ENCODE peak calls at places on chromosomes 2 and 18, in four cellular contexts. One of them, this sample, is unnamed.

GRCh38 chr2:68714866-68715265 is 19.7 kb upstream of the ARHGAP25 start:
- DNase-seq in IMR-90: no peak
- DNase-seq in mesenchymal stem cell: no peak
- DNase-seq in mesendoderm: no peak
- DNase-seq in this sample: no peak

GRCh38 chr2:59885536-59885935 is 667.9 kb downstream of the BCL11A start:
- DNase-seq in IMR-90: no peak
- DNase-seq in mesenchymal stem cell: no peak
- DNase-seq in mesendoderm: peak
- DNase-seq in this sample: no peak

GRCh38 chr2:97712693-97713295 is 582 bp upstream of the ZAP70 start:
- DNase-seq in IMR-90: no peak
- DNase-seq in mesenchymal stem cell: no peak
- DNase-seq in mesendoderm: no peak
- DNase-seq in this sample: no peak

GRCh38 chr18:70234667-70235459 is 29.4 kb upstream of the RTTN start:
- DNase-seq in IMR-90: peak
- DNase-seq in mesenchymal stem cell: peak
- DNase-seq in mesendoderm: peak
- DNase-seq in this sample: no peak

GRCh38 chr2:76667764-76668163 is 854.4 kb downstream of the LRRTM4 start:
- DNase-seq in IMR-90: no peak
- DNase-seq in mesenchymal stem cell: peak
- DNase-seq in mesendoderm: no peak
- DNase-seq in this sample: no peak

GRCh38 chr2:230723363-230723762 is 10.7 kb downstream of the CAB39 start:
- DNase-seq in IMR-90: no peak
- DNase-seq in mesenchymal stem cell: no peak
- DNase-seq in mesendoderm: peak
- DNase-seq in this sample: no peak

GRCh38 chr2:168246483-168247340 is 683 bp downstream of the STK39 start:
- DNase-seq in IMR-90: peak
- DNase-seq in mesenchymal stem cell: peak
- DNase-seq in mesendoderm: peak
- DNase-seq in this sample: peak

GRCh38 chr18:11995445-11996189 is 14.3 kb downstream of the IMPA2 start:
- DNase-seq in IMR-90: peak
- DNase-seq in mesenchymal stem cell: peak
- DNase-seq in mesendoderm: peak
- DNase-seq in this sample: peak

GRCh38 chr2:238439093-238439849 is 12.5 kb downstream of the ASB1 start:
- DNase-seq in IMR-90: peak
- DNase-seq in mesenchymal stem cell: no peak
- DNase-seq in mesendoderm: peak
- DNase-seq in this sample: no peak

GRCh38 chr18:59353079-59353680 is 5.9 kb downstream of the LMAN1 start:
- DNase-seq in IMR-90: no peak
- DNase-seq in mesenchymal stem cell: no peak
- DNase-seq in mesendoderm: no peak
- DNase-seq in this sample: no peak

GRCh38 chr2:135875491-135876065 is 665 bp downstream of the MCM6 start:
- DNase-seq in IMR-90: peak
- DNase-seq in mesenchymal stem cell: peak
- DNase-seq in mesendoderm: peak
- DNase-seq in this sample: peak

GRCh38 chr2:239311132-239312040 is 89.4 kb downstream of the HDAC4 start:
- DNase-seq in IMR-90: no peak
- DNase-seq in mesenchymal stem cell: no peak
- DNase-seq in mesendoderm: no peak
- DNase-seq in this sample: no peak

GRCh38 chr18:79411614-79412526 is 16.1 kb downstream of the NFATC1 start:
- DNase-seq in IMR-90: no peak
- DNase-seq in mesenchymal stem cell: no peak
- DNase-seq in mesendoderm: no peak
- DNase-seq in this sample: no peak

GRCh38 chr2:105711394-105711793 is 33.3 kb upstream of the NCK2 start:
- DNase-seq in IMR-90: no peak
- DNase-seq in mesenchymal stem cell: no peak
- DNase-seq in mesendoderm: no peak
- DNase-seq in this sample: no peak

GRCh38 chr18:9335255-9336045 is 877 bp downstream of the TWSG1 start:
- DNase-seq in IMR-90: peak
- DNase-seq in mesenchymal stem cell: no peak
- DNase-seq in mesendoderm: no peak
- DNase-seq in this sample: no peak

GRCh38 chr2:202965810-202966454 is 48.7 kb upstream of the NBEAL1 start:
- DNase-seq in IMR-90: peak
- DNase-seq in mesenchymal stem cell: peak
- DNase-seq in mesendoderm: peak
- DNase-seq in this sample: no peak

GRCh38 chr2:142174176-142174575 is 43.4 kb upstream of the LRP1B start:
- DNase-seq in IMR-90: no peak
- DNase-seq in mesenchymal stem cell: no peak
- DNase-seq in mesendoderm: no peak
- DNase-seq in this sample: no peak

GRCh38 chr2:95297088-95297487 is at the start of gene KCNIP3:
- DNase-seq in IMR-90: no peak
- DNase-seq in mesenchymal stem cell: no peak
- DNase-seq in mesendoderm: peak
- DNase-seq in this sample: no peak

GRCh38 chr2:83615491-83615890 is 843.6 kb downstream of the SUCLG1 start:
- DNase-seq in IMR-90: no peak
- DNase-seq in mesenchymal stem cell: no peak
- DNase-seq in mesendoderm: no peak
- DNase-seq in this sample: no peak

GRCh38 chr18:74775239-74775638 is 177.6 kb downstream of the ZNF407 start:
- DNase-seq in IMR-90: peak
- DNase-seq in mesenchymal stem cell: peak
- DNase-seq in mesendoderm: no peak
- DNase-seq in this sample: no peak

GRCh38 chr2:54836477-54836876 is 113.0 kb downstream of the EML6 start:
- DNase-seq in IMR-90: no peak
- DNase-seq in mesenchymal stem cell: no peak
- DNase-seq in mesendoderm: no peak
- DNase-seq in this sample: no peak

GRCh38 chr2:138373993-138374408 is 127.6 kb upstream of the SPOPL start:
- DNase-seq in IMR-90: peak
- DNase-seq in mesenchymal stem cell: peak
- DNase-seq in mesendoderm: peak
- DNase-seq in this sample: peak

GRCh38 chr2:31247671-31248070 is 13.7 kb downstream of the EHD3 start:
- DNase-seq in IMR-90: no peak
- DNase-seq in mesenchymal stem cell: no peak
- DNase-seq in mesendoderm: no peak
- DNase-seq in this sample: no peak

GRCh38 chr2:205868773-205869333 is 186.6 kb downstream of the NRP2 start:
- DNase-seq in IMR-90: peak
- DNase-seq in mesenchymal stem cell: peak
- DNase-seq in mesendoderm: no peak
- DNase-seq in this sample: no peak

GRCh38 chr18:45627204-45627526 is 11.9 kb downstream of the SLC14A2 start:
- DNase-seq in IMR-90: no peak
- DNase-seq in mesenchymal stem cell: no peak
- DNase-seq in mesendoderm: peak
- DNase-seq in this sample: peak

GRCh38 chr2:190670182-190670946 is 21.5 kb downstream of the NAB1 start:
- DNase-seq in IMR-90: no peak
- DNase-seq in mesenchymal stem cell: no peak
- DNase-seq in mesendoderm: no peak
- DNase-seq in this sample: no peak

GRCh38 chr2:196468394-196468793 is 171.1 kb upstream of the CCDC150 start:
- DNase-seq in IMR-90: no peak
- DNase-seq in mesenchymal stem cell: no peak
- DNase-seq in mesendoderm: peak
- DNase-seq in this sample: no peak

GRCh38 chr18:26133652-26134051 is at the start of gene PSMA8:
- DNase-seq in IMR-90: no peak
- DNase-seq in mesenchymal stem cell: no peak
- DNase-seq in mesendoderm: peak
- DNase-seq in this sample: no peak

GRCh38 chr2:20930928-20931327 is 108.0 kb upstream of the LDAH start:
- DNase-seq in IMR-90: peak
- DNase-seq in mesenchymal stem cell: no peak
- DNase-seq in mesendoderm: no peak
- DNase-seq in this sample: no peak

GRCh38 chr2:124325667-124326425 is 300.8 kb downstream of the CNTNAP5 start:
- DNase-seq in IMR-90: no peak
- DNase-seq in mesenchymal stem cell: no peak
- DNase-seq in mesendoderm: peak
- DNase-seq in this sample: no peak

GRCh38 chr2:54809814-54810213 is 86.4 kb downstream of the EML6 start:
- DNase-seq in IMR-90: peak
- DNase-seq in mesenchymal stem cell: peak
- DNase-seq in mesendoderm: peak
- DNase-seq in this sample: no peak

GRCh38 chr2:17589406-17590035 is 49.0 kb downstream of the VSNL1 start:
- DNase-seq in IMR-90: no peak
- DNase-seq in mesenchymal stem cell: no peak
- DNase-seq in mesendoderm: no peak
- DNase-seq in this sample: no peak

DNA sequence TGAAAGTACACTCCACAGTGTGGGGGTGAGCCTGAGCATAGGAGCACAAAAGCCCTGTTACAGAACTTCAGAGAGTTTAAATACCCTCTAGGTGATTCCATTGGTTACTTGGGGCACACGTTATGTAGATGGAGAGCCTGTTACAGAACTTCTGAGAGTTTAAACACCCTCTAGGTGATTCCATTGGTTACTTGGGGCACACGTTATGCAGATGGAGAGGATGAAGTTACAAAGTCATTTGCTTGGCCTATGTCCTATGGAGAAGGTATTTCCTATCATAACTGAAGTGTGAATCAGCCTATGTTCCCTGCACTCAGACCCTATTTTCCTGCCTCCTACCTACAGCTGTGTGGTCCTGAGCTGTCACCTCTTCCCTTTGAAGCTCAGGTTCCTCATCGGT is 3.8 kb upstream of the CAPN10 start:
- DNase-seq in IMR-90: no peak
- DNase-seq in mesenchymal stem cell: no peak
- DNase-seq in mesendoderm: no peak
- DNase-seq in this sample: no peak
- H3K4me3 ChIP-seq in IMR-90: no peak
- H3K4me3 ChIP-seq in mesenchymal stem cell: no peak
- H3K4me3 ChIP-seq in mesendoderm: no peak
- H3K4me3 ChIP-seq in this sample: no peak

DNA sequence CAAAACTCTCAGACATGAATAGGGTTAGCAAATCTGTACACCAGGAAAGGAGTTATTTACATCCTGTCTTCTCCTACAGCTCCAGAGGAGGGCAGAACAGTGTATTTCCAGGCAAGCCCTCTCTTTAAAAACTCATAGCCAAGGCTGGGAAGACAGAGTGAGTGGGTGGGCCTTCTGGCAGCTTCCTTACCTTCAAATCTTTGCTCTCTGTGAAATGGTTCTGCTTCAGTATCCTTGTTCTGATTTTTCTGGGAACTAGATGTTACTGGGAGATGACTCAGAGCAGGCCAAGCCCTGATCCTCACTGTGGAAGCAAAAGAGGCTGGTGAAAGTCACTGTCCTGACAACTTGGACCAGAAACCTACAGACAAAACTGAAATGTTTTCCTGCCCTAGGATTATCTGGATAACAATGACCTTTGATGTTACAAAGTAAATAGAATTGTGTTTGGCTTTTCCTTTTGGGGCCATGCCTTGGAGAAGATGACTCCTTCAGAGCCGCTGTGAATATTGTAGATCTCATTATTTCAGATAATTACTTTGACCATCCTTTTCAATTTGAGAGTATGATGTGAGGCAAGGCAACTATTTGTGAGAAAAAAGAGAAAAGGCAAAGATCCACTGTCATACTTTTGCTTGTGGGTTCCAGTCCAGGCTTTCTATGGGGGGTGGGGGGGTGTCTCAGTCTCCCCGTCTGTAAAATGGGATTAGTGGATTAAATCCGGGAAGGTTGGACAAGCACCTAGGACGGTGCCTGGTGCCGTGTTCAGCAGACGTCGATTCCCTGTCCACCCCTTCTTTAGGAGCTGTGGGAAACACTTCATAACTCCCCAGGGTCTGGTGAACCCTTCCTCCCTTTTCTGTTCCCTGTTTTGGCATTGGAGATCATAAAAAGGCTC is 644 bp upstream of the QPCT start:
- DNase-seq in IMR-90: peak
- DNase-seq in mesenchymal stem cell: peak
- DNase-seq in mesendoderm: peak
- DNase-seq in this sample: no peak
- H3K27ac ChIP-seq in IMR-90: no peak
- H3K27ac ChIP-seq in mesenchymal stem cell: peak
- H3K27ac ChIP-seq in mesendoderm: peak
- H3K27ac ChIP-seq in this sample: no peak

GRCh38 chr2:201233192-201234166 is 26.9 kb upstream of the CASP8 start:
- DNase-seq in IMR-90: no peak
- DNase-seq in mesenchymal stem cell: no peak
- DNase-seq in mesendoderm: peak
- DNase-seq in this sample: no peak
- H2BK5ac ChIP-seq in IMR-90: no peak
- H2BK5ac ChIP-seq in mesenchymal stem cell: no peak
- H2BK5ac ChIP-seq in mesendoderm: no peak
- H2BK5ac ChIP-seq in this sample: no peak

GRCh38 chr2:176172748-176173586 is 15.5 kb upstream of the HOXD1 start:
- DNase-seq in IMR-90: no peak
- DNase-seq in mesenchymal stem cell: no peak
- DNase-seq in mesendoderm: no peak
- DNase-seq in this sample: no peak

GRCh38 chr2:176173679-176174381 is 14.6 kb upstream of the HOXD1 start:
- DNase-seq in IMR-90: no peak
- DNase-seq in mesenchymal stem cell: no peak
- DNase-seq in mesendoderm: no peak
- DNase-seq in this sample: no peak

GRCh38 chr2:176171331-176172006 is 14.4 kb downstream of the HOXD3 start:
- DNase-seq in IMR-90: no peak
- DNase-seq in mesenchymal stem cell: no peak
- DNase-seq in mesendoderm: peak
- DNase-seq in this sample: no peak

GRCh38 chr2:176170606-176171005 is 13.5 kb downstream of the HOXD3 start:
- DNase-seq in IMR-90: no peak
- DNase-seq in mesenchymal stem cell: no peak
- DNase-seq in mesendoderm: no peak
- DNase-seq in this sample: no peak

DNA sequence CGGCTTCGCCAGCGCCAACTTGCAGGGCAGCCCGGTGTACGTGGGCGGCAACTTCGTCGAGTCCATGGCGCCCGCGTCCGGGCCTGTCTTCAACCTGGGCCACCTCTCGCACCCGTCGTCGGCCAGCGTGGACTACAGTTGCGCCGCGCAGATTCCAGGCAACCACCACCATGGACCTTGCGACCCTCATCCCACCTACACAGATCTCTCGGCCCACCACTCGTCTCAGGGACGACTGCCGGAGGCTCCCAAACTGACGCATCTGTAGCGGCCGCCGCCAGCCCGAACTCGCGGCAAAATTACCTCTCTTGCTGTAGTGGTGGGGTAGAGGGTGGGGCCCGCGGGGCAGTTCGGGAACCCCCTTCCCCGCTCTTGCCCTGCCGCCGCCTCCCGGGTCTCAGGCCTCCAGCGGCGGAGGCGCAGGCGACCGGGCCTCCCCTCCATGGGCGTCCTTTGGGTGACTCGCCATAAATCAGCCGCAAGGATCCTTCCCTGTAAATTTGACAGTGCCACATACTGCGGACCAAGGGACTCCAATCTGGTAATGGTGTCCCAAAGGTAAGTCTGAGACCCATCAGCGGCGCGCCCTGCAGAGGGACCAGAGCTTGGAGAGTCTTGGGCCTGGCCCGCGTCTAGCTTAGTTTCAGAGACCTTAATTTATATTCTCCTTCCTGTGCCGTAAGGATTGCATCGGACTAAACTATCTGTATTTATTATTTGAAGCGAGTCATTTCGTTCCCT is 15.1 kb downstream of the HOXD3 start:
- DNase-seq in IMR-90: no peak
- DNase-seq in mesenchymal stem cell: no peak
- DNase-seq in mesendoderm: peak
- DNase-seq in this sample: no peak
- H3K4me3 ChIP-seq in IMR-90: no peak
- H3K4me3 ChIP-seq in mesenchymal stem cell: no peak
- H3K4me3 ChIP-seq in mesendoderm: no peak
- H3K4me3 ChIP-seq in this sample: no peak